ENCODE peak calls at places on chromosomes 7 and 10, in ten cellular contexts. N is CD8-positive, alpha-beta memory T cell; I is endodermal cell; W is bronchial epithelial cell; G is WERI-Rb-1; U is adrenal gland; P is K562; F is tibial artery; B is heart left ventricle; D is right atrium auricular region. Z is an unnamed sample.

GRCh38 chr10:95487994-95488393 is 73.2 kb downstream of the SORBS1 start:
- DNase-seq in N (no peak), I (no peak), W (no peak), G (no peak), U (no peak), P (no peak), F (no peak), B (no peak), D (no peak), Z (no peak)

GRCh38 chr7:30931161-30931926 is 19.7 kb downstream of the AQP1 start:
- DNase-seq in N (no peak), I (peak; percentile 54), W (no peak), G (no peak), U (no peak), P (peak; percentile 6), F (peak; percentile 20), B (peak; percentile 47), D (peak; percentile 61), Z (peak; percentile 71)

GRCh38 chr10:50590935-50591334 is 32.8 kb downstream of the SGMS1 start:
- DNase-seq in N (no peak), I (no peak), W (no peak), G (no peak), U (no peak), P (no peak), F (no peak), B (no peak), D (no peak), Z (no peak)

GRCh38 chr7:35424869-35425495 is 171.1 kb upstream of the TBX20 start:
- DNase-seq in N (peak; percentile 36), I (peak; percentile 79), W (peak; percentile 38), G (peak; percentile 66), U (peak; percentile 64), P (peak; percentile 64), F (peak; percentile 38), B (peak; percentile 65), D (no peak), Z (peak; percentile 40)

GRCh38 chr10:97991875-97992274 is 38.5 kb downstream of the CRTAC1 start:
- DNase-seq in N (no peak), I (peak; percentile 88), W (peak; percentile 18), G (no peak), U (peak; percentile 17), P (peak; percentile 11), F (no peak), B (no peak), D (no peak), Z (peak; percentile 5)

GRCh38 chr10:84715911-84716310 is 387.5 kb downstream of the CCSER2 start:
- DNase-seq in N (no peak), I (peak; percentile 87), W (peak; percentile 48), G (peak; percentile 74), U (peak; percentile 12), P (peak; percentile 61), F (no peak), B (no peak), D (no peak), Z (peak; percentile 23)

GRCh38 chr10:58028597-58029366 is 238.9 kb downstream of the IPMK start:
- DNase-seq in N (no peak), I (no peak), W (peak; percentile 35), G (no peak), U (no peak), P (no peak), F (no peak), B (no peak), D (no peak), Z (peak; percentile 74)

GRCh38 chr10:119807960-119808697 is 64.5 kb downstream of the MCMBP start:
- DNase-seq in N (peak; percentile 15), I (no peak), W (peak; percentile 30), G (no peak), U (no peak), P (no peak), F (no peak), B (no peak), D (no peak), Z (no peak)

GRCh38 chr7:152891160-152891621 is 131.6 kb downstream of the ACTR3B start:
- DNase-seq in N (no peak), I (no peak), W (no peak), G (no peak), U (no peak), P (no peak), F (no peak), B (no peak), D (no peak), Z (no peak)

GRCh38 chr10:61135276-61135721 is 191.3 kb upstream of the RHOBTB1 start:
- DNase-seq in N (no peak), I (peak; percentile 56), W (peak; percentile 20), G (no peak), U (no peak), P (no peak), F (no peak), B (no peak), D (no peak), Z (no peak)

DNA sequence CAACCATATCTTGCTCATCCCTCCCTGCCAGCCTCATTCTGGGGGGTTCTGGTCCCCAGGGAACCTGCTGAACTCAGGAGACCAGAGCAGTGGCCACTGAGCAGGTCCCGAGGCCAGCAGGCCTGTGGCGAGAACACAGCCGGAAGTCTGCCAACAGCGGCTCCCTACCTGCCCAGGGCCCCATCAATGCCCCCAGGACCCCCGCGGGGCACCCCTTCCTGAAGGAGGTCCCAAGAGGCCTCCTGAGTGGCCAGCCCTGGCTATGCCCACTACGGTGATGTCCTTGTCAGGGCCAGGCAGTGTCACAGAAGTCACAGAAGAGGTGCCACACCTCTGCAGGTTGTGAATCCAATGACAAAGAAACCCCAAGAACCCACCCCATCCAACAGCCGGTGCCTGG is 58.9 kb downstream of the CAMK2B start:
- DNase-seq in N (no peak), I (no peak), W (no peak), G (no peak), U (no peak), P (no peak), F (no peak), B (no peak), D (no peak), Z (no peak)
- H3K4me3 ChIP-seq in N (no peak overlapping the region), I (no peak overlapping the region), W (no peak overlapping the region), G (no peak overlapping the region), U (no peak overlapping the region), P (no peak overlapping the region), F (no peak overlapping the region), B (no peak overlapping the region), D (no peak overlapping the region), Z (no peak overlapping the region)

GRCh38 chr7:128836729-128837348 is 6.6 kb downstream of the FLNC start:
- DNase-seq in N (no peak), I (no peak), W (no peak), G (no peak), U (no peak), P (no peak), F (no peak), B (no peak), D (no peak), Z (no peak)
- H3K36me3 ChIP-seq in N (no peaks in the 10 kb centered on the region), I (peaks cover 19% of the 10 kb centered on the region), W (no peaks in the 10 kb centered on the region), G (no peaks in the 10 kb centered on the region), U (no peaks in the 10 kb centered on the region), P (peaks cover 90% of the 10 kb centered on the region), F (peaks cover 49% of the 10 kb centered on the region), B (peaks cover 9% of the 10 kb centered on the region), D (peaks cover 72% of the 10 kb centered on the region), Z (peaks cover 43% of the 10 kb centered on the region)

GRCh38 chr10:43282881-43283280 is 16.0 kb upstream of the RASGEF1A start:
- DNase-seq in N (no peak), I (peak; percentile 94), W (peak; percentile 17), G (peak; percentile 48), U (no peak), P (peak; percentile 33), F (no peak), B (no peak), D (no peak), Z (no peak)

GRCh38 chr10:43284341-43284910 is 17.6 kb upstream of the RASGEF1A start:
- DNase-seq in N (no peak), I (peak; percentile 92), W (peak; percentile 40), G (no peak), U (no peak), P (no peak), F (no peak), B (no peak), D (no peak), Z (no peak)

GRCh38 chr10:43287056-43288007 is 20.5 kb upstream of the RASGEF1A start:
- DNase-seq in N (peak; percentile 46), I (peak; percentile 71), W (peak; percentile 85), G (no peak), U (no peak), P (peak; percentile 60), F (no peak), B (no peak), D (no peak), Z (peak; percentile 51)

GRCh38 chr10:43286076-43286805 is 19.4 kb upstream of the RASGEF1A start:
- DNase-seq in N (no peak), I (no peak), W (no peak), G (no peak), U (no peak), P (no peak), F (no peak), B (no peak), D (no peak), Z (no peak)
- H3K27me3 ChIP-seq in N (no peaks in the 10 kb centered on the region), I (peaks cover 18% of the 10 kb centered on the region), W (no peaks in the 10 kb centered on the region), G (no peaks in the 10 kb centered on the region), U (peaks cover 16% of the 10 kb centered on the region), P (peaks cover 8% of the 10 kb centered on the region), F (no peaks in the 10 kb centered on the region), B (no peaks in the 10 kb centered on the region), D (no peaks in the 10 kb centered on the region), Z (peaks cover 5% of the 10 kb centered on the region)

DNA sequence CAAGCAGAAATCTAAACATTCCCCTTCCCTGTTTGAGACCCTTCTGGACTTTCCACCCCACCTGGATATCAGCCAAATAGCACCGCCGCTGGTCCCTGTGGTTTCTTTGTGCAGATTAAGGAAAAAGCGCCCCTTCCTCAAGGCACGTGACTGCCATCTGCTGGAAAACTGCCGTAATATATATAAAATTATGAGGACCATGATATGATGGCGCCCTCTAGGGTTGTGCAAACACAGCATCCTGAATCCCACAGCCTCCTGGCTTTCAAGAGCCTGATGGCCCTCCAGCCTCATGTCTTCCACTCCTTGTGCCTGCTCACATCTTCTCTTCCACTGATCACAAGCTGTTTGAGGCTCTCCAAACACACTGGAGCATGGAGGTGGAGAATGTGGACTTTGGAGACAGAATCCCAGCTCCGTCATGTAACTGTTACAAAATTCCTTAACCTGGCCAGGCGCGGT is 121.3 kb downstream of the MYL10 start:
- DNase-seq in N (no peak), I (peak; percentile 91), W (peak; percentile 14), G (peak; percentile 69), U (peak; percentile 16), P (peak; percentile 67), F (no peak), B (no peak), D (no peak), Z (no peak)
- H3K4me3 ChIP-seq in N (no peak overlapping the region), I (no peak overlapping the region), W (no peak overlapping the region), G (peak overlapping the region; percentile 34), U (no peak overlapping the region), P (no peak overlapping the region), F (no peak overlapping the region), B (no peak overlapping the region), D (no peak overlapping the region), Z (no peak overlapping the region)

DNA sequence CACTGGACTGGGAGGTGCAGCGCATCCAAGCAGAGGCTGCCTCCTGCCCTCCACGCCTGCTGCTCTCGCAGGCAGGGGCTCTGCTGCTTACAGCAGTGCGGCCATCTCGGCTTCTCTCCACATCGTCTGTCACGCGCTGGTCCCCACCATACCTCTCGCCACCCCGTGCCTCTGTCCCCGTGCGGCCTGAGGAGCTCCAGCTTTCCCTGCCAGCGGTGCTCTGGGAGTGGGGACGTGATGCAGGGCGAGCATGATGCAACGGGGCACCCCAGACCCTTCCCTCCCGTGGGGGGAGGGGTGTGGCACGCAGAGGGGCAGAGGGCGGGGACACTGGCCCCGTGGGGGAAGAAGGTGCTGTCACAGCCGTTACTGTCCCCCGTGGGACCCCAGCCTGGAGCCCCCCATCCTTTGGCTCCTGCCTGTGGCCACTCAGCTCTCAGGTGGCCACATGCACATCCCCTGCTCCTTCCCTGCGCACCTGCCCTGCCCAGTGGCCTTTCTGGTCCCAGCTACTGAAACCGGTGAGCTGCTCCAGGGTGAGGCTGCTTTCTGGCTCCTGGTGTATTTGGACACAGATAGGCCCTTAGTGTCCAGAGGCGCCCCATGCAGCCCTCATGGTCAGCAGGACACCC is 9.0 kb downstream of the GET4 start:
- DNase-seq in N (no peak), I (no peak), W (no peak), G (no peak), U (peak; percentile 53), P (no peak), F (no peak), B (peak; percentile 16), D (no peak), Z (no peak)
- H3K36me3 ChIP-seq in N (peaks cover 22% of the 10 kb centered on the region), I (peaks cover 32% of the 10 kb centered on the region), W (peaks cover 31% of the 10 kb centered on the region), G (peaks cover 38% of the 10 kb centered on the region), U (no peaks in the 10 kb centered on the region), P (peaks cover 70% of the 10 kb centered on the region), F (peaks cover 59% of the 10 kb centered on the region), B (peaks cover 16% of the 10 kb centered on the region), D (peaks cover 32% of the 10 kb centered on the region), Z (peaks cover 2% of the 10 kb centered on the region)

Z was measured in MG63.